ENCODE peak calls at places on chromosomes 11 and 22, in eight cellular contexts. One of them, this sample, is unnamed.

GRCh38 chr22:47586038-47586437 is 823.6 kb downstream of the TBC1D22A start:
- DNase-seq in A549: no peak
- DNase-seq in K562: no peak
- DNase-seq in GM23338: no peak
- DNase-seq in SK-N-SH: no peak
- DNase-seq in HepG2: no peak
- DNase-seq in Panc1: no peak
- DNase-seq in HL-60: no peak
- DNase-seq in this sample: peak

GRCh38 chr11:64870176-64870892 is 8.1 kb downstream of the EHD1 start:
- DNase-seq in A549: no peak
- DNase-seq in K562: peak
- DNase-seq in GM23338: no peak
- DNase-seq in SK-N-SH: no peak
- DNase-seq in HepG2: peak
- DNase-seq in Panc1: no peak
- DNase-seq in HL-60: no peak
- DNase-seq in this sample: no peak

GRCh38 chr11:61575886-61576516 is 4.9 kb downstream of the SYT7 start:
- DNase-seq in A549: no peak
- DNase-seq in K562: no peak
- DNase-seq in GM23338: no peak
- DNase-seq in SK-N-SH: no peak
- DNase-seq in HepG2: no peak
- DNase-seq in Panc1: no peak
- DNase-seq in HL-60: no peak
- DNase-seq in this sample: no peak

GRCh38 chr11:35815556-35816315 is 128.1 kb upstream of the LDLRAD3 start:
- DNase-seq in A549: no peak
- DNase-seq in K562: no peak
- DNase-seq in GM23338: no peak
- DNase-seq in SK-N-SH: no peak
- DNase-seq in HepG2: no peak
- DNase-seq in Panc1: no peak
- DNase-seq in HL-60: no peak
- DNase-seq in this sample: no peak

GRCh38 chr22:29328055-29328454 is 12.6 kb upstream of the RASL10A start:
- DNase-seq in A549: no peak
- DNase-seq in K562: no peak
- DNase-seq in GM23338: no peak
- DNase-seq in SK-N-SH: no peak
- DNase-seq in HepG2: no peak
- DNase-seq in Panc1: no peak
- DNase-seq in HL-60: no peak
- DNase-seq in this sample: no peak

GRCh38 chr22:30413745-30414524 is 11.6 kb upstream of the MTFP1 start:
- DNase-seq in A549: no peak
- DNase-seq in K562: no peak
- DNase-seq in GM23338: no peak
- DNase-seq in SK-N-SH: no peak
- DNase-seq in HepG2: no peak
- DNase-seq in Panc1: no peak
- DNase-seq in HL-60: no peak
- DNase-seq in this sample: no peak

GRCh38 chr11:57213282-57214086 is 23.6 kb downstream of the APLNR start:
- DNase-seq in A549: no peak
- DNase-seq in K562: peak
- DNase-seq in GM23338: peak
- DNase-seq in SK-N-SH: peak
- DNase-seq in HepG2: no peak
- DNase-seq in Panc1: no peak
- DNase-seq in HL-60: no peak
- DNase-seq in this sample: no peak

GRCh38 chr22:19440411-19441195 is 6.9 kb downstream of the C22orf39 start:
- DNase-seq in A549: no peak
- DNase-seq in K562: no peak
- DNase-seq in GM23338: no peak
- DNase-seq in SK-N-SH: no peak
- DNase-seq in HepG2: no peak
- DNase-seq in Panc1: no peak
- DNase-seq in HL-60: no peak
- DNase-seq in this sample: no peak

GRCh38 chr11:114172055-114172861 is 112.7 kb downstream of the ZBTB16 start:
- DNase-seq in A549: no peak
- DNase-seq in K562: no peak
- DNase-seq in GM23338: no peak
- DNase-seq in SK-N-SH: no peak
- DNase-seq in HepG2: no peak
- DNase-seq in Panc1: no peak
- DNase-seq in HL-60: no peak
- DNase-seq in this sample: no peak

GRCh38 chr11:8366316-8366715 is 102.6 kb upstream of the LMO1 start:
- DNase-seq in A549: no peak
- DNase-seq in K562: no peak
- DNase-seq in GM23338: no peak
- DNase-seq in SK-N-SH: no peak
- DNase-seq in HepG2: no peak
- DNase-seq in Panc1: no peak
- DNase-seq in HL-60: no peak
- DNase-seq in this sample: no peak

GRCh38 chr11:44509291-44509690 is 56.2 kb upstream of the CD82 start:
- DNase-seq in A549: no peak
- DNase-seq in K562: no peak
- DNase-seq in GM23338: no peak
- DNase-seq in SK-N-SH: no peak
- DNase-seq in HepG2: no peak
- DNase-seq in Panc1: no peak
- DNase-seq in HL-60: no peak
- DNase-seq in this sample: no peak

GRCh38 chr11:110453684-110454354 is 24.1 kb downstream of the FDX1 start:
- DNase-seq in A549: no peak
- DNase-seq in K562: no peak
- DNase-seq in GM23338: no peak
- DNase-seq in SK-N-SH: no peak
- DNase-seq in HepG2: no peak
- DNase-seq in Panc1: no peak
- DNase-seq in HL-60: no peak
- DNase-seq in this sample: no peak

GRCh38 chr11:14012836-14013235 is 50.3 kb downstream of the SPON1 start:
- DNase-seq in A549: no peak
- DNase-seq in K562: no peak
- DNase-seq in GM23338: no peak
- DNase-seq in SK-N-SH: no peak
- DNase-seq in HepG2: no peak
- DNase-seq in Panc1: no peak
- DNase-seq in HL-60: no peak
- DNase-seq in this sample: no peak

GRCh38 chr11:72113170-72113808 is 794 bp upstream of the ANAPC15 start:
- DNase-seq in A549: no peak
- DNase-seq in K562: no peak
- DNase-seq in GM23338: no peak
- DNase-seq in SK-N-SH: no peak
- DNase-seq in HepG2: no peak
- DNase-seq in Panc1: no peak
- DNase-seq in HL-60: no peak
- DNase-seq in this sample: no peak

GRCh38 chr22:24181088-24181995 is at the start of gene SUSD2:
- DNase-seq in A549: no peak
- DNase-seq in K562: peak
- DNase-seq in GM23338: peak
- DNase-seq in SK-N-SH: no peak
- DNase-seq in HepG2: peak
- DNase-seq in Panc1: no peak
- DNase-seq in HL-60: no peak
- DNase-seq in this sample: no peak

GRCh38 chr22:50260434-50260800 is 1.1 kb downstream of the MAPK12 start:
- DNase-seq in A549: no peak
- DNase-seq in K562: no peak
- DNase-seq in GM23338: no peak
- DNase-seq in SK-N-SH: no peak
- DNase-seq in HepG2: no peak
- DNase-seq in Panc1: no peak
- DNase-seq in HL-60: no peak
- DNase-seq in this sample: no peak
- H3K27ac ChIP-seq in A549: peak
- H3K27ac ChIP-seq in K562: peak
- H3K27ac ChIP-seq in GM23338: no peak
- H3K27ac ChIP-seq in SK-N-SH: peak
- H3K27ac ChIP-seq in HepG2: no peak
- H3K27ac ChIP-seq in Panc1: peak
- H3K27ac ChIP-seq in HL-60: peak
- H3K27ac ChIP-seq in this sample: peak

GRCh38 chr11:121351089-121351488 is 58.5 kb downstream of the SC5D start:
- DNase-seq in A549: no peak
- DNase-seq in K562: no peak
- DNase-seq in GM23338: no peak
- DNase-seq in SK-N-SH: no peak
- DNase-seq in HepG2: no peak
- DNase-seq in Panc1: no peak
- DNase-seq in HL-60: no peak
- DNase-seq in this sample: no peak
- TF ChIP-seq REST in A549: no peak
- TF ChIP-seq REST in K562: no peak
- TF ChIP-seq REST in GM23338: no peak
- TF ChIP-seq REST in SK-N-SH: no peak
- TF ChIP-seq REST in HepG2: no peak
- TF ChIP-seq REST in Panc1: no peak
- TF ChIP-seq REST in HL-60: no peak
- TF ChIP-seq REST in this sample: no peak

GRCh38 chr11:66082936-66083698 is 13.0 kb downstream of the PACS1 start:
- DNase-seq in A549: no peak
- DNase-seq in K562: peak
- DNase-seq in GM23338: no peak
- DNase-seq in SK-N-SH: peak
- DNase-seq in HepG2: peak
- DNase-seq in Panc1: no peak
- DNase-seq in HL-60: no peak
- DNase-seq in this sample: no peak
- H3K27ac ChIP-seq in A549: peak
- H3K27ac ChIP-seq in K562: no peak
- H3K27ac ChIP-seq in GM23338: no peak
- H3K27ac ChIP-seq in SK-N-SH: peak
- H3K27ac ChIP-seq in HepG2: no peak
- H3K27ac ChIP-seq in Panc1: no peak
- H3K27ac ChIP-seq in HL-60: no peak
- H3K27ac ChIP-seq in this sample: no peak

GRCh38 chr11:45650166-45651095 is 15.0 kb downstream of the CHST1 start:
- DNase-seq in A549: no peak
- DNase-seq in K562: no peak
- DNase-seq in GM23338: no peak
- DNase-seq in SK-N-SH: no peak
- DNase-seq in HepG2: no peak
- DNase-seq in Panc1: no peak
- DNase-seq in HL-60: no peak
- DNase-seq in this sample: no peak
- TF ChIP-seq REST in A549: no peak
- TF ChIP-seq REST in K562: no peak
- TF ChIP-seq REST in GM23338: no peak
- TF ChIP-seq REST in SK-N-SH: no peak
- TF ChIP-seq REST in HepG2: no peak
- TF ChIP-seq REST in Panc1: no peak
- TF ChIP-seq REST in HL-60: no peak
- TF ChIP-seq REST in this sample: no peak

GRCh38 chr11:75200051-75200450 is 40.5 kb upstream of the TPBGL start:
- DNase-seq in A549: no peak
- DNase-seq in K562: no peak
- DNase-seq in GM23338: no peak
- DNase-seq in SK-N-SH: no peak
- DNase-seq in HepG2: no peak
- DNase-seq in Panc1: no peak
- DNase-seq in HL-60: no peak
- DNase-seq in this sample: no peak

GRCh38 chr11:75198278-75198948 is 42.2 kb upstream of the TPBGL start:
- DNase-seq in A549: no peak
- DNase-seq in K562: no peak
- DNase-seq in GM23338: no peak
- DNase-seq in SK-N-SH: no peak
- DNase-seq in HepG2: no peak
- DNase-seq in Panc1: no peak
- DNase-seq in HL-60: no peak
- DNase-seq in this sample: no peak

GRCh38 chr11:75197512-75198277 is 42.9 kb upstream of the TPBGL start:
- DNase-seq in A549: no peak
- DNase-seq in K562: no peak
- DNase-seq in GM23338: no peak
- DNase-seq in SK-N-SH: no peak
- DNase-seq in HepG2: no peak
- DNase-seq in Panc1: no peak
- DNase-seq in HL-60: no peak
- DNase-seq in this sample: no peak

GRCh38 chr11:75200531-75200930 is 40.0 kb upstream of the TPBGL start:
- DNase-seq in A549: no peak
- DNase-seq in K562: no peak
- DNase-seq in GM23338: no peak
- DNase-seq in SK-N-SH: no peak
- DNase-seq in HepG2: no peak
- DNase-seq in Panc1: no peak
- DNase-seq in HL-60: no peak
- DNase-seq in this sample: no peak

DNA sequence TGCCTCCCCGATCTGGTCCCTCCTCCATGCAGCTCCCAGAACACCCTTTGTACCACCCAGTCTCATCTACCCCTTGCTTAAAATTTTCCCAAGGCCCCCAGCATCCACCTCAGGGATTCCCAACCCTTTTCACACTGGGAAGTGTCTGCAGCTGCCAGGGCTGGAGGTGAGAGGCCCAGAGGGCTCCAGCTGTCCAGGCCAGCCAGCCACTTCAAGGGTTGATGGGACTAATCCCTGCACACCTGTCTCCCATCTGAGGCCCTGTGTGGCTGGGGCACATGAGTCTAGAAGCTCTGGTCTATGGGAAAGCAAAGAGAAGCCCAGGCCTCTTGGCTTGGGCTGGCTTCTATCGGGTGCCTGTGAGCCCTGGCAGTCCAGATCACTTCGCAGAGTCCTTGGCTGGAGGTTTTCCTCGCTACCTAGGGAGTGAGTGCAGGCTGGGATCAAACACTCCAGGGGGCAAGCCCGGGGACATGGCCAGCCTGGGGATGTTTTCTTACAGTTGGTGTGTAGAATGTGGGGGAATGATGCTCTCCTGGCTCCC is 41.1 kb upstream of the TPBGL start:
- DNase-seq in A549: no peak
- DNase-seq in K562: no peak
- DNase-seq in GM23338: no peak
- DNase-seq in SK-N-SH: no peak
- DNase-seq in HepG2: no peak
- DNase-seq in Panc1: no peak
- DNase-seq in HL-60: no peak
- DNase-seq in this sample: no peak
- H3K27ac ChIP-seq in A549: no peak
- H3K27ac ChIP-seq in K562: no peak
- H3K27ac ChIP-seq in GM23338: no peak
- H3K27ac ChIP-seq in SK-N-SH: no peak
- H3K27ac ChIP-seq in HepG2: no peak
- H3K27ac ChIP-seq in Panc1: no peak
- H3K27ac ChIP-seq in HL-60: no peak
- H3K27ac ChIP-seq in this sample: no peak

DNA sequence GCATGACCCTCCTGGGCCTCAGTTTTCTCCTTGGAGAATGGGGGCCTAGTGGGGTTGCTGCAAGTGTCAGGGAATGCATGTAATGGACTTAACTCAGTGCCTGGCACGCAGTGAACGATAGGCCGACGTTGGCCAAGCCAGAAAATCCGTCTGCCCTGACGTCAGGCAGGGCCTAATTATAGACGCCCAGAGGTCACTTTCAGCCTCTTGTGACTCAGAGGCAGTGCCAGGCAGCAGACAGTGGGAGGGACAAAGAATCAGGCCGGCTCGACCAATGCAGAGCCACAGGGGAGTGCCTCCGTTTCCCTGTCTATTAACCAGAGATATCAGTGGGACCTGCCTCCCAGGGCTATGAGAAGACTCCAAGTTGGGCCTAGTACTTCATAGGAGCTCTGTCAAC is 115.0 kb downstream of the MN1 start:
- DNase-seq in A549: peak
- DNase-seq in K562: peak
- DNase-seq in GM23338: no peak
- DNase-seq in SK-N-SH: no peak
- DNase-seq in HepG2: peak
- DNase-seq in Panc1: no peak
- DNase-seq in HL-60: no peak
- DNase-seq in this sample: peak
- TF ChIP-seq REST in A549: no peak
- TF ChIP-seq REST in K562: no peak
- TF ChIP-seq REST in GM23338: no peak
- TF ChIP-seq REST in SK-N-SH: no peak
- TF ChIP-seq REST in HepG2: no peak
- TF ChIP-seq REST in Panc1: no peak
- TF ChIP-seq REST in HL-60: no peak
- TF ChIP-seq REST in this sample: no peak